ENCODE peak calls at places on chromosomes 2 and 18, in eight cellular contexts. One of them, this sample, is unnamed.

GRCh38 chr2:153476491-153477095 is 2.0 kb downstream of the RPRM start:
- DNase-seq in MM.1S: no peak
- DNase-seq in PC-3: no peak
- DNase-seq in PC-9: no peak
- DNase-seq in SK-N-SH: no peak
- DNase-seq in GM23338: peak; percentile 36
- DNase-seq in hepatocyte: peak; percentile 11
- DNase-seq in HCT116: no peak
- DNase-seq in this sample: no peak

GRCh38 chr2:106575955-106576354 is 88.8 kb downstream of the CD8B2 start:
- DNase-seq in MM.1S: no peak
- DNase-seq in PC-3: no peak
- DNase-seq in PC-9: no peak
- DNase-seq in SK-N-SH: peak; percentile 64
- DNase-seq in GM23338: peak; percentile 67
- DNase-seq in hepatocyte: peak; percentile 56
- DNase-seq in HCT116: no peak
- DNase-seq in this sample: no peak

GRCh38 chr2:165016772-165017411 is 61.6 kb upstream of the SLC38A11 start:
- DNase-seq in MM.1S: peak; percentile 76
- DNase-seq in PC-3: peak; percentile 64
- DNase-seq in PC-9: no peak
- DNase-seq in SK-N-SH: peak; percentile 62
- DNase-seq in GM23338: peak; percentile 80
- DNase-seq in hepatocyte: peak; percentile 75
- DNase-seq in HCT116: peak; percentile 22
- DNase-seq in this sample: peak; percentile 66

GRCh38 chr2:178029342-178029741 is 43.2 kb downstream of the PDE11A start:
- DNase-seq in MM.1S: no peak
- DNase-seq in PC-3: no peak
- DNase-seq in PC-9: no peak
- DNase-seq in SK-N-SH: no peak
- DNase-seq in GM23338: no peak
- DNase-seq in hepatocyte: no peak
- DNase-seq in HCT116: no peak
- DNase-seq in this sample: no peak

GRCh38 chr2:148675708-148676107 is 31.2 kb downstream of the EPC2 start:
- DNase-seq in MM.1S: no peak
- DNase-seq in PC-3: no peak
- DNase-seq in PC-9: no peak
- DNase-seq in SK-N-SH: no peak
- DNase-seq in GM23338: no peak
- DNase-seq in hepatocyte: no peak
- DNase-seq in HCT116: no peak
- DNase-seq in this sample: no peak

GRCh38 chr2:145800201-145801091 is 1280.5 kb upstream of the ZEB2 start:
- DNase-seq in MM.1S: no peak
- DNase-seq in PC-3: peak; percentile 80
- DNase-seq in PC-9: peak; percentile 62
- DNase-seq in SK-N-SH: no peak
- DNase-seq in GM23338: no peak
- DNase-seq in hepatocyte: peak; percentile 80
- DNase-seq in HCT116: peak; percentile 48
- DNase-seq in this sample: no peak

GRCh38 chr18:69969491-69969890 is 21.8 kb upstream of the CD226 start:
- DNase-seq in MM.1S: no peak
- DNase-seq in PC-3: no peak
- DNase-seq in PC-9: no peak
- DNase-seq in SK-N-SH: no peak
- DNase-seq in GM23338: no peak
- DNase-seq in hepatocyte: no peak
- DNase-seq in HCT116: no peak
- DNase-seq in this sample: no peak

GRCh38 chr2:211435331-211435730 is 878.9 kb downstream of the CPS1 start:
- DNase-seq in MM.1S: no peak
- DNase-seq in PC-3: no peak
- DNase-seq in PC-9: no peak
- DNase-seq in SK-N-SH: no peak
- DNase-seq in GM23338: peak; percentile 31
- DNase-seq in hepatocyte: no peak
- DNase-seq in HCT116: no peak
- DNase-seq in this sample: no peak

GRCh38 chr2:241393524-241394196 is 37.6 kb downstream of the FARP2 start:
- DNase-seq in MM.1S: no peak
- DNase-seq in PC-3: no peak
- DNase-seq in PC-9: no peak
- DNase-seq in SK-N-SH: no peak
- DNase-seq in GM23338: no peak
- DNase-seq in hepatocyte: no peak
- DNase-seq in HCT116: no peak
- DNase-seq in this sample: no peak

GRCh38 chr2:48510329-48510728 is 19.6 kb upstream of the STON1 start:
- DNase-seq in MM.1S: no peak
- DNase-seq in PC-3: peak; percentile 57
- DNase-seq in PC-9: peak; percentile 53
- DNase-seq in SK-N-SH: peak; percentile 23
- DNase-seq in GM23338: no peak
- DNase-seq in hepatocyte: no peak
- DNase-seq in HCT116: no peak
- DNase-seq in this sample: no peak

GRCh38 chr2:120949027-120949956 is 213.6 kb downstream of the GLI2 start:
- DNase-seq in MM.1S: no peak
- DNase-seq in PC-3: peak; percentile 29
- DNase-seq in PC-9: no peak
- DNase-seq in SK-N-SH: peak; percentile 59
- DNase-seq in GM23338: peak; percentile 28
- DNase-seq in hepatocyte: no peak
- DNase-seq in HCT116: no peak
- DNase-seq in this sample: peak; percentile 67

GRCh38 chr2:39845460-39846146 is 66.5 kb upstream of the THUMPD2 start:
- DNase-seq in MM.1S: no peak
- DNase-seq in PC-3: peak; percentile 94
- DNase-seq in PC-9: peak; percentile 96
- DNase-seq in SK-N-SH: no peak
- DNase-seq in GM23338: no peak
- DNase-seq in hepatocyte: no peak
- DNase-seq in HCT116: peak; percentile 68
- DNase-seq in this sample: no peak

GRCh38 chr2:157592983-157593382 is 35.7 kb downstream of the ACVR1C start:
- DNase-seq in MM.1S: no peak
- DNase-seq in PC-3: peak; percentile 57
- DNase-seq in PC-9: no peak
- DNase-seq in SK-N-SH: peak; percentile 23
- DNase-seq in GM23338: no peak
- DNase-seq in hepatocyte: no peak
- DNase-seq in HCT116: no peak
- DNase-seq in this sample: no peak

GRCh38 chr2:144516981-144517824 is 2.7 kb downstream of the ZEB2 start:
- DNase-seq in MM.1S: peak; percentile 39
- DNase-seq in PC-3: peak; percentile 43
- DNase-seq in PC-9: peak; percentile 48
- DNase-seq in SK-N-SH: peak; percentile 77
- DNase-seq in GM23338: peak; percentile 66
- DNase-seq in hepatocyte: peak; percentile 76
- DNase-seq in HCT116: no peak
- DNase-seq in this sample: peak; percentile 85

GRCh38 chr2:24400207-24400907 is 40.0 kb upstream of the ITSN2 start:
- DNase-seq in MM.1S: no peak
- DNase-seq in PC-3: no peak
- DNase-seq in PC-9: no peak
- DNase-seq in SK-N-SH: no peak
- DNase-seq in GM23338: peak; percentile 19
- DNase-seq in hepatocyte: peak; percentile 14
- DNase-seq in HCT116: no peak
- DNase-seq in this sample: no peak

GRCh38 chr18:10336749-10337148 is 117.7 kb upstream of the APCDD1 start:
- DNase-seq in MM.1S: no peak
- DNase-seq in PC-3: no peak
- DNase-seq in PC-9: no peak
- DNase-seq in SK-N-SH: no peak
- DNase-seq in GM23338: no peak
- DNase-seq in hepatocyte: no peak
- DNase-seq in HCT116: no peak
- DNase-seq in this sample: no peak

GRCh38 chr2:232372231-232373208 is 6.0 kb upstream of the ALPP start:
- DNase-seq in MM.1S: no peak
- DNase-seq in PC-3: peak; percentile 64
- DNase-seq in PC-9: peak; percentile 36
- DNase-seq in SK-N-SH: peak; percentile 2
- DNase-seq in GM23338: no peak
- DNase-seq in hepatocyte: peak; percentile 30
- DNase-seq in HCT116: no peak
- DNase-seq in this sample: no peak

GRCh38 chr2:225274751-225275150 is 124.8 kb upstream of the NYAP2 start:
- DNase-seq in MM.1S: peak; percentile 40
- DNase-seq in PC-3: peak; percentile 82
- DNase-seq in PC-9: no peak
- DNase-seq in SK-N-SH: peak; percentile 13
- DNase-seq in GM23338: no peak
- DNase-seq in hepatocyte: no peak
- DNase-seq in HCT116: no peak
- DNase-seq in this sample: peak; percentile 93

GRCh38 chr2:226904592-226904991 is 68.7 kb downstream of the RHBDD1 start:
- DNase-seq in MM.1S: no peak
- DNase-seq in PC-3: no peak
- DNase-seq in PC-9: no peak
- DNase-seq in SK-N-SH: no peak
- DNase-seq in GM23338: no peak
- DNase-seq in hepatocyte: no peak
- DNase-seq in HCT116: no peak
- DNase-seq in this sample: no peak

GRCh38 chr2:82796132-82796531 is 1662.9 kb downstream of the SUCLG1 start:
- DNase-seq in MM.1S: no peak
- DNase-seq in PC-3: peak; percentile 68
- DNase-seq in PC-9: no peak
- DNase-seq in SK-N-SH: no peak
- DNase-seq in GM23338: no peak
- DNase-seq in hepatocyte: no peak
- DNase-seq in HCT116: no peak
- DNase-seq in this sample: no peak

GRCh38 chr2:113831156-113831555 is 58.7 kb upstream of the ACTR3 start:
- DNase-seq in MM.1S: no peak
- DNase-seq in PC-3: peak; percentile 79
- DNase-seq in PC-9: peak; percentile 93
- DNase-seq in SK-N-SH: no peak
- DNase-seq in GM23338: no peak
- DNase-seq in hepatocyte: peak; percentile 38
- DNase-seq in HCT116: no peak
- DNase-seq in this sample: no peak

GRCh38 chr18:55343396-55344073 is 244.5 kb downstream of the TCF4 start:
- DNase-seq in MM.1S: peak; percentile 44
- DNase-seq in PC-3: peak; percentile 46
- DNase-seq in PC-9: no peak
- DNase-seq in SK-N-SH: no peak
- DNase-seq in GM23338: peak; percentile 60
- DNase-seq in hepatocyte: peak; percentile 33
- DNase-seq in HCT116: no peak
- DNase-seq in this sample: peak; percentile 79

GRCh38 chr18:6150481-6150880 is 255.2 kb upstream of the TMEM200C start:
- DNase-seq in MM.1S: no peak
- DNase-seq in PC-3: no peak
- DNase-seq in PC-9: no peak
- DNase-seq in SK-N-SH: no peak
- DNase-seq in GM23338: no peak
- DNase-seq in hepatocyte: no peak
- DNase-seq in HCT116: no peak
- DNase-seq in this sample: no peak

GRCh38 chr18:78986018-78986481 is 6.4 kb downstream of the SALL3 start:
- DNase-seq in MM.1S: no peak
- DNase-seq in PC-3: peak; percentile 25
- DNase-seq in PC-9: no peak
- DNase-seq in SK-N-SH: peak; percentile 58
- DNase-seq in GM23338: peak; percentile 75
- DNase-seq in hepatocyte: peak; percentile 66
- DNase-seq in HCT116: peak; percentile 10
- DNase-seq in this sample: no peak

GRCh38 chr2:9639740-9640337 is 9.0 kb upstream of the YWHAQ start:
- DNase-seq in MM.1S: no peak
- DNase-seq in PC-3: no peak
- DNase-seq in PC-9: no peak
- DNase-seq in SK-N-SH: no peak
- DNase-seq in GM23338: no peak
- DNase-seq in hepatocyte: no peak
- DNase-seq in HCT116: no peak
- DNase-seq in this sample: no peak

GRCh38 chr2:236608308-236608564 is 38.6 kb downstream of the ACKR3 start:
- DNase-seq in MM.1S: no peak
- DNase-seq in PC-3: no peak
- DNase-seq in PC-9: no peak
- DNase-seq in SK-N-SH: peak; percentile 64
- DNase-seq in GM23338: no peak
- DNase-seq in hepatocyte: peak; percentile 26
- DNase-seq in HCT116: no peak
- DNase-seq in this sample: no peak
- H3K9me2 ChIP-seq in MM.1S: no peaks in the 10 kb centered on the region
- H3K9me2 ChIP-seq in PC-3: no peaks in the 10 kb centered on the region
- H3K9me2 ChIP-seq in PC-9: no peaks in the 10 kb centered on the region
- H3K9me2 ChIP-seq in SK-N-SH: no peaks in the 10 kb centered on the region
- H3K9me2 ChIP-seq in GM23338: no peaks in the 10 kb centered on the region
- H3K9me2 ChIP-seq in hepatocyte: no peaks in the 10 kb centered on the region
- H3K9me2 ChIP-seq in HCT116: no peaks in the 10 kb centered on the region
- H3K9me2 ChIP-seq in this sample: no peaks in the 10 kb centered on the region

DNA sequence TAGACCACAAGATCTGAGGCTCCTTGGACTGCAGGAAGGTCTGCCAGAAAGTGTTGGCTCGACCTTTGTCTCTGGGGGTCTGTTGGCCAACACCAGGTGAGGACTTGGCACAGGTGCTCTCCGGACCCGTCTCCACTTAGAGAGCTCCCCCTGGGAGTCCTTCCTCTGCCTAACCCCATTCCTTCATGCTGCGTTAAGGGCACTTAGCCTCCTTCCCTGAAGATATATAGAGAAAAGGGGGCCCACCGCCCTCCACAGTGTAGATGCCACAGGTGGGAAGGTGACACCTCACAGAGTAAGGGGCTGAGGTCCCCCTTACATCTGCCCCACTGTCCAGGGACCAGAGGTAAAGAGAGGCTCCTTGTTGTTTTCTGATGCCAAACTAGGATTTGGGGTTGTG is 8.2 kb downstream of the IGFBP5 start:
- DNase-seq in MM.1S: no peak
- DNase-seq in PC-3: no peak
- DNase-seq in PC-9: no peak
- DNase-seq in SK-N-SH: no peak
- DNase-seq in GM23338: no peak
- DNase-seq in hepatocyte: no peak
- DNase-seq in HCT116: no peak
- DNase-seq in this sample: no peak
- H3K27ac ChIP-seq in MM.1S: no peak overlapping the region
- H3K27ac ChIP-seq in PC-3: no peak overlapping the region
- H3K27ac ChIP-seq in PC-9: no peak overlapping the region
- H3K27ac ChIP-seq in SK-N-SH: no peak overlapping the region
- H3K27ac ChIP-seq in GM23338: no peak overlapping the region
- H3K27ac ChIP-seq in hepatocyte: no peak overlapping the region
- H3K27ac ChIP-seq in HCT116: no peak overlapping the region
- H3K27ac ChIP-seq in this sample: no peak overlapping the region

GRCh38 chr18:35525795-35526475 is 28.2 kb upstream of the INO80C start:
- DNase-seq in MM.1S: no peak
- DNase-seq in PC-3: no peak
- DNase-seq in PC-9: no peak
- DNase-seq in SK-N-SH: no peak
- DNase-seq in GM23338: peak; percentile 21
- DNase-seq in hepatocyte: no peak
- DNase-seq in HCT116: no peak
- DNase-seq in this sample: no peak
- H3K9me2 ChIP-seq in MM.1S: no peaks in the 10 kb centered on the region
- H3K9me2 ChIP-seq in PC-3: no peaks in the 10 kb centered on the region
- H3K9me2 ChIP-seq in PC-9: no peaks in the 10 kb centered on the region
- H3K9me2 ChIP-seq in SK-N-SH: no peaks in the 10 kb centered on the region
- H3K9me2 ChIP-seq in GM23338: no peaks in the 10 kb centered on the region
- H3K9me2 ChIP-seq in hepatocyte: no peaks in the 10 kb centered on the region
- H3K9me2 ChIP-seq in HCT116: no peaks in the 10 kb centered on the region
- H3K9me2 ChIP-seq in this sample: no peaks in the 10 kb centered on the region

GRCh38 chr2:168717790-168718502 is 84.5 kb upstream of the NOSTRIN start:
- DNase-seq in MM.1S: no peak
- DNase-seq in PC-3: no peak
- DNase-seq in PC-9: no peak
- DNase-seq in SK-N-SH: no peak
- DNase-seq in GM23338: no peak
- DNase-seq in hepatocyte: no peak
- DNase-seq in HCT116: no peak
- DNase-seq in this sample: peak; percentile 6
- H3K27ac ChIP-seq in MM.1S: no peak overlapping the region
- H3K27ac ChIP-seq in PC-3: peak overlapping the region; percentile 18
- H3K27ac ChIP-seq in PC-9: no peak overlapping the region
- H3K27ac ChIP-seq in SK-N-SH: no peak overlapping the region
- H3K27ac ChIP-seq in GM23338: no peak overlapping the region
- H3K27ac ChIP-seq in hepatocyte: no peak overlapping the region
- H3K27ac ChIP-seq in HCT116: no peak overlapping the region
- H3K27ac ChIP-seq in this sample: no peak overlapping the region